ENCODE peak calls at places on chromosome 13, in five cellular contexts. H is HepG2, G is K562, C is endothelial cell of umbilical vein, M is GM12878. X is an unnamed sample.

GRCh38 chr13:99972190-99972731 is 694 bp upstream of the ZIC5 start:
- DNase-seq in H (no peak), G (no peak), C (no peak), M (no peak), X (no peak)

GRCh38 chr13:87089391-87089790 is 581.8 kb upstream of the SLITRK5 start:
- DNase-seq in H (no peak), G (no peak), C (no peak), M (no peak), X (no peak)

GRCh38 chr13:36251528-36251927 is 37.2 kb upstream of the SOHLH2 start:
- DNase-seq in H (no peak), G (peak), C (no peak), M (no peak), X (no peak)

GRCh38 chr13:111537115-111537728 is 216.8 kb downstream of the TEX29 start:
- DNase-seq in H (no peak), G (no peak), C (no peak), M (no peak), X (no peak)

GRCh38 chr13:30870049-30870884 is 35.8 kb upstream of the MEDAG start:
- DNase-seq in H (no peak), G (peak), C (peak), M (no peak), X (peak)

GRCh38 chr13:114077938-114078335 is 54.5 kb downstream of the RASA3 start:
- DNase-seq in H (no peak), G (no peak), C (no peak), M (no peak), X (no peak)

GRCh38 chr13:112833551-112834257 is 135.3 kb upstream of the MCF2L start:
- DNase-seq in H (no peak), G (no peak), C (no peak), M (no peak), X (no peak)

GRCh38 chr13:29039212-29039611 is 219.1 kb downstream of the MTUS2 start:
- DNase-seq in H (no peak), G (no peak), C (no peak), M (no peak), X (no peak)

GRCh38 chr13:98768522-98768921 is 16.1 kb upstream of the SLC15A1 start:
- DNase-seq in H (no peak), G (no peak), C (no peak), M (no peak), X (no peak)

GRCh38 chr13:20814224-20814910 is 40.6 kb upstream of the EEF1AKMT1 start:
- DNase-seq in H (no peak), G (no peak), C (peak), M (no peak), X (peak)

GRCh38 chr13:71773534-71773933 is 93.5 kb downstream of the DACH1 start:
- DNase-seq in H (no peak), G (no peak), C (no peak), M (no peak), X (no peak)

GRCh38 chr13:44299142-44299541 is 74.5 kb upstream of the SERP2 start:
- DNase-seq in H (no peak), G (no peak), C (no peak), M (no peak), X (no peak)

GRCh38 chr13:48043789-48044503 is 6.4 kb downstream of the NUDT15 start:
- DNase-seq in H (no peak), G (no peak), C (peak), M (no peak), X (no peak)

GRCh38 chr13:84137292-84137691 is 255.0 kb upstream of the SLITRK1 start:
- DNase-seq in H (no peak), G (no peak), C (no peak), M (peak), X (no peak)

GRCh38 chr13:101579291-101579802 is 126.9 kb downstream of the ITGBL1 start:
- DNase-seq in H (peak), G (no peak), C (peak), M (no peak), X (peak)

GRCh38 chr13:76886292-76887061 is at the start of gene KCTD12:
- DNase-seq in H (no peak), G (peak), C (peak), M (no peak), X (peak)

GRCh38 chr13:100363874-100364273 is 224.7 kb downstream of the GGACT start:
- DNase-seq in H (no peak), G (no peak), C (peak), M (no peak), X (no peak)

GRCh38 chr13:109840201-109840892 is 54.0 kb upstream of the IRS2 start:
- DNase-seq in H (no peak), G (no peak), C (no peak), M (no peak), X (no peak)

GRCh38 chr13:73060251-73061160 is 1.7 kb downstream of the KLF5 start:
- DNase-seq in H (no peak), G (peak), C (peak), M (no peak), X (no peak)

GRCh38 chr13:37369618-37370017 is 228.9 kb downstream of the POSTN start:
- DNase-seq in H (no peak), G (no peak), C (peak), M (no peak), X (no peak)

GRCh38 chr13:27853871-27854270 is 61.6 kb downstream of the GSX1 start:
- DNase-seq in H (no peak), G (no peak), C (no peak), M (no peak), X (no peak)

GRCh38 chr13:29935309-29935981 is 85.0 kb upstream of the UBL3 start:
- DNase-seq in H (no peak), G (no peak), C (no peak), M (peak), X (no peak)

GRCh38 chr13:111584101-111584500 is 263.7 kb downstream of the TEX29 start:
- DNase-seq in H (no peak), G (peak), C (no peak), M (no peak), X (no peak)

GRCh38 chr13:109332501-109333499 is 453.6 kb downstream of the IRS2 start:
- DNase-seq in H (no peak), G (no peak), C (no peak), M (no peak), X (no peak)

GRCh38 chr13:27007166-27007565 is 164.4 kb downstream of the USP12 start:
- DNase-seq in H (no peak), G (no peak), C (no peak), M (no peak), X (no peak)

GRCh38 chr13:62687727-62688126 is 1272.1 kb upstream of the PCDH20 start:
- DNase-seq in H (no peak), G (no peak), C (no peak), M (no peak), X (no peak)

GRCh38 chr13:62682788-62683187 is 1267.1 kb upstream of the PCDH20 start:
- DNase-seq in H (no peak), G (no peak), C (no peak), M (no peak), X (no peak)

GRCh38 chr13:62684359-62684758 is 1268.7 kb upstream of the PCDH20 start:
- DNase-seq in H (no peak), G (no peak), C (no peak), M (no peak), X (no peak)
- H3K27ac ChIP-seq in H (no peak), G (no peak), C (no peak), M (no peak), X (no peak)

GRCh38 chr13:67137044-67137735 is 92.9 kb downstream of the PCDH9 start:
- DNase-seq in H (no peak), G (no peak), C (no peak), M (no peak), X (no peak)

GRCh38 chr13:67135356-67135755 is 94.8 kb downstream of the PCDH9 start:
- DNase-seq in H (no peak), G (no peak), C (no peak), M (no peak), X (no peak)

GRCh38 chr13:67133476-67133875 is 96.7 kb downstream of the PCDH9 start:
- DNase-seq in H (no peak), G (no peak), C (no peak), M (no peak), X (no peak)

GRCh38 chr13:67136157-67136556 is 94.0 kb downstream of the PCDH9 start:
- DNase-seq in H (no peak), G (peak), C (no peak), M (no peak), X (peak)

DNA sequence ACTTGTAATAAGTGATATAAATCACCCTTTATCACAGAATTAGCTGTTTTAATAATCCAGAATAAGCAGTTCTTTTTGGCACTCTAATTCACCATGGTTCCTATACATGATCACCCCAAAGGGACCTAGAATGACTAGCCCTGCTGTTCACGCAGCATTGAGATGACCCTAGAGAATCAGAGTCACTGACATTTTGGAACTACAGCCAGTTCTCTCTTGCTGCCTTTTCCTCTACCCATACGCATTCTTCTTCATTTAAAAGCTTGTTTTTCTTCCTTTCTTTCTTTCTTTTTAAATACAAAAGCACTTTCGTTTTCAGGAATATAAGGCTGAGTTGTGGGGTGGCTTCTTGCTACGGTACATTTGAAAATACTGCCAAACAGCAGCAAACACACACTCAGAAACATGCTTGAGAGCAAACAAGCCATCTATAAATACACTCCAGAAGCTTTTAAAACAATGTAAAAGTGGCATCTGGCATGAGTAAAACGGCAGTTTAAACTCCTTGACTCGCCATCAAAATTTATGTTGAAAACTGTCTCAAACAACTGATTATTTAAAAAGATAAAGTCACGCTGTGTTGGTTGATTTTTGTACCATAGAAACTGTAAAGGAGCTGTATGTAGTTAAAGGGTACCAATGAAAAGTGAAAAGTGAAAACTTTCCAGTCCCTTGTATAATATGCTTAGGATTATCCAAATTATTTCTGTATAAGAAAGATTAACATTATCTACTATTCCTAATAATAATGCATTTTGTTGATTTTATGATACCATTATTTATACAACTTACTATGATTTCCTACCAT is 95.6 kb downstream of the PCDH9 start:
- DNase-seq in H (no peak), G (no peak), C (peak), M (no peak), X (no peak)
- TF ChIP-seq MYC in H (no peak), G (no peak), C (no peak), M (no peak), X (no peak)

GRCh38 chr13:46683879-46684278 is 113.1 kb downstream of the ESD start:
- DNase-seq in H (no peak), G (no peak), C (no peak), M (no peak), X (no peak)

GRCh38 chr13:46675016-46675415 is 121.9 kb downstream of the ESD start:
- DNase-seq in H (no peak), G (no peak), C (peak), M (no peak), X (no peak)

GRCh38 chr13:46676378-46676725 is 120.6 kb downstream of the ESD start:
- DNase-seq in H (no peak), G (no peak), C (no peak), M (no peak), X (no peak)

GRCh38 chr13:46682015-46682414 is 114.9 kb downstream of the ESD start:
- DNase-seq in H (no peak), G (no peak), C (no peak), M (no peak), X (no peak)

DNA sequence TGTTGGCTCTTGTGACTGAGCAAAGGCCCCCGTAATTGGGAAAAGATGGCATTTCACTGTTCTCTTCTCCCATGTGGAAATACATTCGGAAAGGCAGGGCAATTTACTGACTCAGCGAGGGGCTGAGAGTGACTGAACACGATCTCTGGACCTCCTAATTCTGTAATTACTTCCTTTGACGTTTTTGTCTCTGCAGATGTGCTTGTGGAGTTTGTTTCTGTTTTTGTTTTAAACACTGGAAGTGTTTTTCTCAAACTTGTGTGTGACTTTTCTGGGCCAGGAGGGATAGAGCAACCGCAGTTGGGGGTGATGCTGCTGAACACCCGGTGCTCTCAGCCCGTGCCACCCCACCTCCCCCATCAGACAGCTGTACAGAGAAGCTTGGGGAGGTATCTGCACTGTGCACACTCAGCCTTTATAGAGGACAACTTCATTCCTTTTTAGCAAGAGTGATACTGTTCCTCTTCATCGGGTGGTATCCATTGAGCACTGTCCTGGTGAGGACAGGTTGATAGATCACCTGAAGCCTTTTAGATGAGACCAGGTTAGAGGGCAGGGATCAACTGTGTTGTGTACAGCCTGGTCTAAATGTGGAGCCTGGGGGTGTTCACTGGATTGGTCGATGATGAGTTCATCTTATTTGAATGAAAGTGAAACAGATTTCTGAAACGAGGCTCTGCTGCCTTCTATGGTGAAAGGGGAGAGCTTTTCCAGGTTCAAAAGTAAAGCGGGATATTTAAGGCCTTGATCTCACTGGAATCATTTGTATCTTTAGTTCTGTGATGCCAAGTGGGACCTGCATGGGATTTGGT is 117.4 kb downstream of the ESD start:
- DNase-seq in H (peak), G (no peak), C (no peak), M (peak), X (no peak)
- H3K27ac ChIP-seq in H (no peak), G (no peak), C (no peak), M (peak), X (peak)

DNA sequence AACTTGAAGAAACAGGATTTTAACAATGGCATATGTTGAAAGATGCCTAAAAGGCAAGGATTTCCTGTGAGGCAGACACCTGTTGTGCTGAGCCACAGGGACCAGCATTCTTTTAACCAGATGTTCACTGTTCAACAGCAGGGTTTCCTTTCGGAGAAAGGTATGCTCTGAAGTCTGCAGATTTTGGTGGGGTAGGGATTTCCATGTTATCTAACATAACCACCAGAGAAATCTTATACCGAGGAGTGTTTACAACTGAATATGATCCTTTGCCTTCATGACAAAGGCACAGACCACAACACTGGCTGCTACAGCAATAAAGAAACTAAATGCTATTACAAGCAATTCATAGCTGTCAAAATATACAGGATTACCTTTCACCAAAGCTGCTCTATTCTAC is 48.1 kb downstream of the MPHOSPH8 start:
- DNase-seq in H (no peak), G (no peak), C (peak), M (no peak), X (no peak)
- TF ChIP-seq MYC in H (no peak), G (no peak), C (no peak), M (no peak), X (no peak)

X was measured in A549.